ENCODE peak calls at places on chromosomes 3 and 15, in four cellular contexts. Z is brain microvascular endothelial cell, J is ELR, H is EH. K is an unnamed sample.

GRCh38 chr3:168801792-168802191 is 706.1 kb upstream of the GOLIM4 start:
- DNase-seq in J (peak), Z (peak), H (peak), K (no peak)

GRCh38 chr3:46293991-46294833 is 52.0 kb downstream of the CCR3 start:
- DNase-seq in Z (no peak), H (no peak), J (no peak), K (no peak)

GRCh38 chr3:158522737-158523136 is 48.3 kb upstream of the MLF1 start:
- DNase-seq in Z (no peak), J (peak), H (peak), K (no peak)

GRCh38 chr15:81752149-81752942 is 293.5 kb downstream of the MEX3B start:
- DNase-seq in H (peak), J (no peak), Z (peak), K (no peak)

GRCh38 chr15:90063733-90064247 is 38.5 kb downstream of the IDH2 start:
- DNase-seq in Z (no peak), J (no peak), H (no peak), K (no peak)

GRCh38 chr3:159766563-159767185 is 222.0 kb upstream of the IL12A start:
- DNase-seq in H (peak), J (peak), Z (peak), K (peak)

GRCh38 chr3:48016336-48016973 is at the start of gene MAP4:
- DNase-seq in J (peak), H (peak), Z (peak), K (no peak)

GRCh38 chr15:39908186-39908585 is 11.9 kb downstream of the GPR176 start:
- DNase-seq in H (peak), Z (peak), J (peak), K (no peak)

GRCh38 chr15:90496791-90497190 is 32.9 kb upstream of the CRTC3 start:
- DNase-seq in H (peak), Z (peak), J (no peak), K (no peak)

GRCh38 chr3:141366285-141367037 is 1.8 kb upstream of the ZBTB38 start:
- DNase-seq in J (peak), H (peak), Z (peak), K (no peak)

GRCh38 chr3:107525954-107526305 is 3.2 kb downstream of the BBX start:
- DNase-seq in Z (no peak), J (no peak), H (no peak), K (no peak)

GRCh38 chr3:156665296-156665695 is 9.1 kb upstream of the TIPARP start:
- DNase-seq in Z (peak), H (peak), J (peak), K (no peak)

GRCh38 chr3:23751485-23751811 is 54.3 kb upstream of the UBE2E1 start:
- DNase-seq in H (peak), J (no peak), Z (peak), K (no peak)

GRCh38 chr3:179146911-179147570 is 1.1 kb upstream of the PIK3CA start:
- DNase-seq in Z (peak), J (peak), H (peak), K (peak)

GRCh38 chr3:63914312-63914711 is 2.1 kb upstream of the SCAANT1 start:
- DNase-seq in H (peak), Z (no peak), J (no peak), K (peak)

GRCh38 chr3:126117786-126118185 is 33.9 kb upstream of the SLC41A3 start:
- DNase-seq in Z (no peak), H (no peak), J (no peak), K (no peak)

GRCh38 chr15:33358303-33358702 is 47.5 kb downstream of the RYR3 start:
- DNase-seq in Z (no peak), J (peak), H (peak), K (no peak)

GRCh38 chr3:30638685-30639412 is 32.4 kb downstream of the TGFBR2 start:
- DNase-seq in Z (no peak), H (no peak), J (no peak), K (no peak)

GRCh38 chr3:108091498-108092259 is 848 bp upstream of the CD47 start:
- DNase-seq in Z (no peak), H (no peak), J (peak), K (no peak)

GRCh38 chr15:41258706-41259471 is 27.8 kb downstream of the CHP1 start:
- DNase-seq in Z (no peak), H (no peak), J (no peak), K (no peak)

GRCh38 chr3:89179355-89179997 is 72.1 kb downstream of the EPHA3 start:
- DNase-seq in Z (peak), J (no peak), H (no peak), K (no peak)

GRCh38 chr3:38644662-38645053 is 4.8 kb downstream of the SCN5A start:
- DNase-seq in J (no peak), Z (no peak), H (no peak), K (no peak)

K was measured in HuH-7.5.